ENCODE peak calls at places on chromosomes 1 and 21, in four cellular contexts. One of them, this sample, is unnamed.

GRCh38 chr1:193568451-193568985 is 382.1 kb upstream of the B3GALT2 start:
- DNase-seq in HCT116: no peak
- DNase-seq in H1: no peak
- DNase-seq in HepG2: no peak
- DNase-seq in this sample: no peak

GRCh38 chr1:153503766-153504165 is 32.0 kb downstream of the S100A6 start:
- DNase-seq in HCT116: no peak
- DNase-seq in HepG2: no peak
- DNase-seq in H1: no peak
- DNase-seq in this sample: no peak

GRCh38 chr21:28745131-28746055 is 247.3 kb downstream of the LTN1 start:
- DNase-seq in HCT116: peak; percentile 64
- DNase-seq in H1: peak; percentile 44
- DNase-seq in HepG2: peak; percentile 70
- DNase-seq in this sample: peak; percentile 24

GRCh38 chr1:56376188-56376984 is 203.0 kb downstream of the PLPP3 start:
- DNase-seq in HCT116: peak; percentile 19
- DNase-seq in H1: no peak
- DNase-seq in HepG2: no peak
- DNase-seq in this sample: no peak

GRCh38 chr1:67226688-67227087 is 60.4 kb downstream of the IL23R start:
- DNase-seq in HCT116: no peak
- DNase-seq in H1: no peak
- DNase-seq in HepG2: no peak
- DNase-seq in this sample: no peak

GRCh38 chr1:200982071-200982945 is 41.2 kb downstream of the KIF21B start:
- DNase-seq in HepG2: no peak
- DNase-seq in HCT116: no peak
- DNase-seq in H1: no peak
- DNase-seq in this sample: no peak

GRCh38 chr1:211811126-211811525 is 19.4 kb downstream of the LPGAT1 start:
- DNase-seq in H1: no peak
- DNase-seq in HCT116: no peak
- DNase-seq in HepG2: no peak
- DNase-seq in this sample: no peak

GRCh38 chr1:33903210-33903589 is 39.3 kb downstream of the HMGB4 start:
- DNase-seq in HCT116: no peak
- DNase-seq in H1: no peak
- DNase-seq in HepG2: no peak
- DNase-seq in this sample: no peak

GRCh38 chr21:37220981-37221664 is 46.0 kb downstream of the VPS26C start:
- DNase-seq in H1: peak; percentile 64
- DNase-seq in HepG2: peak; percentile 93
- DNase-seq in HCT116: peak; percentile 42
- DNase-seq in this sample: peak; percentile 81

GRCh38 chr1:183989078-183989577 is 48.4 kb downstream of the COLGALT2 start:
- DNase-seq in H1: no peak
- DNase-seq in HepG2: no peak
- DNase-seq in HCT116: no peak
- DNase-seq in this sample: no peak

GRCh38 chr1:17950728-17951127 is 156.9 kb upstream of the IGSF21 start:
- DNase-seq in HCT116: no peak
- DNase-seq in H1: no peak
- DNase-seq in HepG2: no peak
- DNase-seq in this sample: no peak

GRCh38 chr21:29465528-29465927 is 166.8 kb downstream of the BACH1 start:
- DNase-seq in H1: no peak
- DNase-seq in HepG2: no peak
- DNase-seq in HCT116: no peak
- DNase-seq in this sample: no peak

GRCh38 chr1:108643492-108644333 is 17.2 kb downstream of the HENMT1 start:
- DNase-seq in HCT116: peak; percentile 15
- DNase-seq in HepG2: peak; percentile 37
- DNase-seq in H1: no peak
- DNase-seq in this sample: peak; percentile 67

GRCh38 chr1:21674957-21675356 is 5.8 kb upstream of the RAP1GAP start:
- DNase-seq in H1: no peak
- DNase-seq in HepG2: no peak
- DNase-seq in HCT116: no peak
- DNase-seq in this sample: no peak

GRCh38 chr1:36882536-36883285 is 151.6 kb downstream of the GRIK3 start:
- DNase-seq in HepG2: no peak
- DNase-seq in H1: no peak
- DNase-seq in HCT116: no peak
- DNase-seq in this sample: no peak

GRCh38 chr1:91314643-91315042 is 90.0 kb downstream of the HFM1 start:
- DNase-seq in HepG2: no peak
- DNase-seq in HCT116: no peak
- DNase-seq in H1: no peak
- DNase-seq in this sample: no peak

GRCh38 chr1:181111559-181111958 is 23.1 kb downstream of the IER5 start:
- DNase-seq in HCT116: no peak
- DNase-seq in HepG2: peak; percentile 13
- DNase-seq in H1: no peak
- DNase-seq in this sample: no peak

GRCh38 chr1:220420700-220421099 is 107.2 kb upstream of the MARK1 start:
- DNase-seq in HepG2: no peak
- DNase-seq in HCT116: no peak
- DNase-seq in H1: no peak
- DNase-seq in this sample: no peak

GRCh38 chr1:4781646-4782045 is 127.2 kb downstream of the AJAP1 start:
- DNase-seq in HCT116: no peak
- DNase-seq in H1: no peak
- DNase-seq in HepG2: no peak
- DNase-seq in this sample: no peak

GRCh38 chr1:205449750-205450443 is 5.9 kb downstream of the BLACAT1 start:
- DNase-seq in HepG2: peak; percentile 99
- DNase-seq in H1: no peak
- DNase-seq in HCT116: peak; percentile 95
- DNase-seq in this sample: no peak

GRCh38 chr1:47624531-47624930 is 186.7 kb downstream of the FOXD2 start:
- DNase-seq in HepG2: peak; percentile 27
- DNase-seq in HCT116: peak; percentile 32
- DNase-seq in H1: peak; percentile 29
- DNase-seq in this sample: peak; percentile 80

GRCh38 chr21:44616591-44616926 is 4.7 kb downstream of the KRTAP10-8 start:
- DNase-seq in H1: no peak
- DNase-seq in HCT116: no peak
- DNase-seq in HepG2: no peak
- DNase-seq in this sample: no peak

GRCh38 chr1:158932171-158932570 is 819 bp downstream of the PYHIN1 start:
- DNase-seq in HCT116: no peak
- DNase-seq in HepG2: no peak
- DNase-seq in H1: no peak
- DNase-seq in this sample: no peak

GRCh38 chr21:28336299-28336698 is 656.4 kb downstream of the LTN1 start:
- DNase-seq in HepG2: peak; percentile 16
- DNase-seq in HCT116: no peak
- DNase-seq in H1: no peak
- DNase-seq in this sample: no peak

GRCh38 chr1:11845641-11846335 is 1.8 kb downstream of the NPPA start:
- DNase-seq in HepG2: peak; percentile 18
- DNase-seq in H1: no peak
- DNase-seq in HCT116: no peak
- DNase-seq in this sample: peak; percentile 40

GRCh38 chr21:27840273-27840672 is 873.4 kb upstream of the ADAMTS5 start:
- DNase-seq in HCT116: no peak
- DNase-seq in H1: no peak
- DNase-seq in HepG2: no peak
- DNase-seq in this sample: no peak

GRCh38 chr21:34530264-34530663 is 18.3 kb upstream of the KCNE1 start:
- DNase-seq in H1: no peak
- DNase-seq in HCT116: no peak
- DNase-seq in HepG2: no peak
- DNase-seq in this sample: no peak

GRCh38 chr1:181181792-181182585 is 93.5 kb downstream of the IER5 start:
- DNase-seq in HCT116: no peak
- DNase-seq in H1: no peak
- DNase-seq in HepG2: no peak
- DNase-seq in this sample: peak; percentile 33

GRCh38 chr1:2380816-2381591 is 10.3 kb downstream of the MORN1 start:
- DNase-seq in HCT116: no peak
- DNase-seq in HepG2: no peak
- DNase-seq in H1: no peak
- DNase-seq in this sample: no peak

GRCh38 chr1:30477588-30477987 is 245.8 kb downstream of the MATN1 start:
- DNase-seq in HepG2: no peak
- DNase-seq in H1: no peak
- DNase-seq in HCT116: no peak
- DNase-seq in this sample: no peak

GRCh38 chr1:76955652-76956051 is 88.4 kb downstream of the ST6GALNAC5 start:
- DNase-seq in HCT116: no peak
- DNase-seq in HepG2: no peak
- DNase-seq in H1: no peak
- DNase-seq in this sample: no peak

GRCh38 chr21:41641821-41642368 is 125.0 kb downstream of the RIPK4 start:
- DNase-seq in H1: no peak
- DNase-seq in HepG2: peak; percentile 41
- DNase-seq in HCT116: no peak
- DNase-seq in this sample: no peak

GRCh38 chr21:41458121-41458520 is 32.1 kb downstream of the MX1 start:
- DNase-seq in HCT116: no peak
- DNase-seq in HepG2: no peak
- DNase-seq in H1: no peak
- DNase-seq in this sample: no peak

GRCh38 chr1:212181015-212181891 is 104.0 kb upstream of the PPP2R5A start:
- DNase-seq in HCT116: no peak
- DNase-seq in HepG2: no peak
- DNase-seq in H1: no peak
- DNase-seq in this sample: no peak

GRCh38 chr1:32413507-32414185 is 19.4 kb upstream of the BSDC1 start:
- DNase-seq in HCT116: peak; percentile 69
- DNase-seq in HepG2: peak; percentile 83
- DNase-seq in H1: no peak
- DNase-seq in this sample: peak; percentile 11

GRCh38 chr1:232622981-232623380 is 7.0 kb downstream of the SIPA1L2 start:
- DNase-seq in HepG2: no peak
- DNase-seq in H1: peak; percentile 34
- DNase-seq in HCT116: no peak
- DNase-seq in this sample: no peak

GRCh38 chr1:170010443-170010842 is 64.1 kb downstream of the KIFAP3 start:
- DNase-seq in HCT116: peak; percentile 55
- DNase-seq in H1: no peak
- DNase-seq in HepG2: peak; percentile 44
- DNase-seq in this sample: peak; percentile 70

GRCh38 chr1:93616996-93617669 is 64.5 kb downstream of the BCAR3 start:
- DNase-seq in HepG2: peak; percentile 46
- DNase-seq in HCT116: no peak
- DNase-seq in H1: no peak
- DNase-seq in this sample: no peak
- TF ChIP-seq JUND in HepG2: peak; percentile 86
- TF ChIP-seq JUND in HCT116: no peak
- TF ChIP-seq JUND in H1: no peak
- TF ChIP-seq JUND in this sample: no peak

DNA sequence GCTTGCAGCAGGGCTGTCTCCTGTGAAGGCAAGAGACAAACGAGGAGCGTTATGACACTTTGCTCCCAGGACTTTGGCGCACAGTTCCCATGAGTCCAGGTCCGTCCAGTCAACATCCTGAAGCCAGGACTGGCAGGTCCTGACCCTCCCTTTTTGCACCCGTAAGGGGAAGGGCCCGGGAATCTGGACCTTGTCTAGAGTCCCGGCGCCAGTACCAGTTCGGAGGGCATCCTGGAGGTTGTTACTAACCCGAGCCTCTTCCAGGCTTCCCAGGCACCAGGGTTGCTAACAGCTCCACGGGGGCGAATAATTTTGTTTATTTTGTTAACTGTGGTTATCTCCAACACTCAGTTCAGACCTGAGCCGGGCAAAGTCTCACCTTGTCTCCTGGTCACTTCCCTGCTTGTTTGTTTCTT is 681 bp upstream of the RWDD3 start:
- DNase-seq in HCT116: no peak
- DNase-seq in H1: no peak
- DNase-seq in HepG2: peak; percentile 68
- DNase-seq in this sample: peak; percentile 10
- TF ChIP-seq JUND in HCT116: no peak
- TF ChIP-seq JUND in H1: no peak
- TF ChIP-seq JUND in HepG2: no peak
- TF ChIP-seq JUND in this sample: no peak

GRCh38 chr1:60133848-60134247 is 60.3 kb upstream of the C1orf87 start:
- DNase-seq in H1: no peak
- DNase-seq in HCT116: no peak
- DNase-seq in HepG2: no peak
- DNase-seq in this sample: no peak
- TF ChIP-seq JUND in H1: no peak
- TF ChIP-seq JUND in HCT116: no peak
- TF ChIP-seq JUND in HepG2: no peak
- TF ChIP-seq JUND in this sample: no peak

DNA sequence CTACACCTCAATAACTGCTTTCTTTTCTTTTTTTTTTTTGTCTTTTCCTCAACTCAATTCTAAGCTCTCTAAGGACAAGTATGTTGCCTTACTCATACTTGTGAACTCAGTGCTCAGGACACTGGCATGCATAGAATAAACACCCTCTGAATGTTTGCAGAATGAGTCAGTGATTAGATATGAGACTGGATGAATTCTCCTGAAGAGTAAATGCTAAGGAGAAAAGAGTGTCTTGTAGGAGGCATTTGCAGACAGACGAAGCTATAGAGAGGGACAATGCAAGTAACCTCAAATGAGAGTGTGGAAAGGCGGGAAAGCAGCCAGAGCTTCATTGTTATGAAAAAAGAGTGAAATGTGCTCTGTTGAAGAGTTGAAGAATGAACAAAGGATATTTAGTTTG is 166.0 kb upstream of the DPYD start:
- DNase-seq in H1: peak; percentile 31
- DNase-seq in HCT116: peak; percentile 88
- DNase-seq in HepG2: peak; percentile 56
- DNase-seq in this sample: peak; percentile 28
- TF ChIP-seq JUND in H1: peak; percentile 56
- TF ChIP-seq JUND in HCT116: peak; percentile 93
- TF ChIP-seq JUND in HepG2: peak; percentile 65
- TF ChIP-seq JUND in this sample: no peak

GRCh38 chr1:10429868-10430215 is 391 bp upstream of the CENPS start:
- DNase-seq in HCT116: no peak
- DNase-seq in H1: no peak
- DNase-seq in HepG2: no peak
- DNase-seq in this sample: no peak
- TF ChIP-seq JUND in HCT116: no peak
- TF ChIP-seq JUND in H1: no peak
- TF ChIP-seq JUND in HepG2: no peak
- TF ChIP-seq JUND in this sample: no peak